ENCODE peak calls at places on chromosomes 13 and 19, in six cellular contexts. S, Z, B, Q, P and L are unnamed samples. For H3K4me1, the result is how much of the 10 kb centered on the place peaks cover.

GRCh38 chr13:42477588-42478190 is 96.3 kb upstream of the TNFSF11 start:
- DNase-seq in S (no peak), Z (no peak), B (no peak), Q (no peak), P (no peak), L (no peak)

GRCh38 chr19:45306522-45307027 is 16.1 kb downstream of the CKM start:
- DNase-seq in S (no peak), Z (no peak), B (no peak), Q (no peak), P (no peak), L (no peak)

GRCh38 chr13:40169476-40169875 is 497.0 kb downstream of the FOXO1 start:
- DNase-seq in S (no peak), Z (no peak), B (no peak), Q (no peak), P (no peak), L (no peak)

GRCh38 chr19:2164020-2164988 is 571 bp downstream of the DOT1L start:
- DNase-seq in S (no peak), Z (no peak), B (no peak), Q (no peak), P (no peak), L (no peak)

GRCh38 chr13:95862401-95862800 is 185.5 kb downstream of the DNAJC3 start:
- DNase-seq in S (no peak), Z (no peak), B (no peak), Q (no peak), P (no peak), L (no peak)

GRCh38 chr13:101523732-101524131 is 71.3 kb downstream of the ITGBL1 start:
- DNase-seq in S (no peak), Z (peak), B (no peak), Q (no peak), P (no peak), L (no peak)

GRCh38 chr13:100673831-100674362 is 698 bp downstream of the TMTC4 start:
- DNase-seq in S (peak), Z (peak), B (peak), Q (peak), P (no peak), L (peak)

GRCh38 chr19:11191273-11191755 is 6.0 kb downstream of the KANK2 start:
- DNase-seq in S (no peak), Z (peak), B (peak), Q (peak), P (peak), L (no peak)

GRCh38 chr19:19751846-19752245 is 18.9 kb upstream of the ZNF14 start:
- DNase-seq in S (no peak), Z (no peak), B (no peak), Q (no peak), P (peak), L (no peak)

GRCh38 chr19:16532440-16533273 is 9.6 kb downstream of the CHERP start:
- DNase-seq in S (no peak), Z (no peak), B (no peak), Q (no peak), P (no peak), L (no peak)

GRCh38 chr19:31516756-31517155 is 167.5 kb upstream of the TSHZ3 start:
- DNase-seq in S (no peak), Z (peak), B (no peak), Q (no peak), P (no peak), L (no peak)

GRCh38 chr13:57633141-57633949 is 1.8 kb downstream of the PCDH17 start:
- DNase-seq in S (no peak), Z (peak), B (peak), Q (peak), P (peak), L (no peak)

GRCh38 chr13:113547248-113547971 is 37.1 kb upstream of the TFDP1 start:
- DNase-seq in S (no peak), Z (no peak), B (peak), Q (peak), P (peak), L (no peak)

GRCh38 chr13:48121733-48122132 is 26.8 kb upstream of the MED4 start:
- DNase-seq in S (no peak), Z (no peak), B (no peak), Q (no peak), P (no peak), L (no peak)
- H3K4me1 ChIP-seq in S (under half), Z (under half), B (under half), Q (under half), P (under half), L (under half)

GRCh38 chr19:34181111-34181864 is 9.0 kb downstream of the LSM14A start:
- DNase-seq in S (no peak), Z (no peak), B (no peak), Q (no peak), P (no peak), L (no peak)
- H3K4me1 ChIP-seq in S (half or more), Z (half or more), B (half or more), Q (half or more), P (under half), L (half or more)

GRCh38 chr13:48580185-48580803 is 47.4 kb upstream of the RCBTB2 start:
- DNase-seq in S (peak), Z (peak), B (peak), Q (no peak), P (no peak), L (peak)
- H3K4me1 ChIP-seq in S (under half), Z (under half), B (under half), Q (under half), P (under half), L (under half)

GRCh38 chr19:8811315-8812172 is 20.6 kb downstream of the ZNF558 start:
- DNase-seq in S (no peak), Z (no peak), B (no peak), Q (no peak), P (no peak), L (no peak)

GRCh38 chr19:8806661-8807060 is 25.4 kb downstream of the ZNF558 start:
- DNase-seq in S (no peak), Z (no peak), B (no peak), Q (no peak), P (no peak), L (no peak)
- H3K4me1 ChIP-seq in S (under half), Z (under half), B (under half), Q (under half), P (under half), L (under half)

GRCh38 chr13:94236876-94237275 is 242.6 kb downstream of the DCT start:
- DNase-seq in S (no peak), Z (no peak), B (no peak), Q (no peak), P (no peak), L (no peak)
- H3K4me1 ChIP-seq in S (under half), Z (under half), B (under half), Q (under half), P (under half), L (under half)